ENCODE peak calls at places on chromosomes 5 and 9, in seven cellular contexts. One of them, this sample, is unnamed.

GRCh38 chr5:141574122-141574510 is 44.7 kb downstream of the DIAPH1 start:
- DNase-seq in BJ: no peak
- DNase-seq in GM03348: no peak
- DNase-seq in SHP77: no peak
- DNase-seq in CD4-positive, alpha-beta memory T cell: no peak
- DNase-seq in SW480: no peak
- DNase-seq in astrocyte of the spinal cord: no peak
- DNase-seq in this sample: peak

GRCh38 chr5:3110371-3110770 is 358.9 kb upstream of the IRX2 start:
- DNase-seq in BJ: no peak
- DNase-seq in GM03348: no peak
- DNase-seq in SHP77: no peak
- DNase-seq in CD4-positive, alpha-beta memory T cell: no peak
- DNase-seq in SW480: no peak
- DNase-seq in astrocyte of the spinal cord: no peak
- DNase-seq in this sample: no peak

GRCh38 chr5:93299596-93300308 is 281.3 kb downstream of the NR2F1-AS1 start:
- DNase-seq in BJ: no peak
- DNase-seq in GM03348: no peak
- DNase-seq in SHP77: no peak
- DNase-seq in CD4-positive, alpha-beta memory T cell: no peak
- DNase-seq in SW480: no peak
- DNase-seq in astrocyte of the spinal cord: peak
- DNase-seq in this sample: no peak

GRCh38 chr5:159310492-159310891 is 19.8 kb downstream of the IL12B start:
- DNase-seq in BJ: no peak
- DNase-seq in GM03348: peak
- DNase-seq in SHP77: no peak
- DNase-seq in CD4-positive, alpha-beta memory T cell: no peak
- DNase-seq in SW480: peak
- DNase-seq in astrocyte of the spinal cord: peak
- DNase-seq in this sample: peak

GRCh38 chr5:17302138-17302537 is 84.7 kb downstream of the BASP1 start:
- DNase-seq in BJ: no peak
- DNase-seq in GM03348: no peak
- DNase-seq in SHP77: no peak
- DNase-seq in CD4-positive, alpha-beta memory T cell: no peak
- DNase-seq in SW480: no peak
- DNase-seq in astrocyte of the spinal cord: no peak
- DNase-seq in this sample: no peak

GRCh38 chr5:124599048-124599973 is 147.1 kb downstream of the ZNF608 start:
- DNase-seq in BJ: peak
- DNase-seq in GM03348: peak
- DNase-seq in SHP77: peak
- DNase-seq in CD4-positive, alpha-beta memory T cell: no peak
- DNase-seq in SW480: peak
- DNase-seq in astrocyte of the spinal cord: peak
- DNase-seq in this sample: peak

GRCh38 chr5:2752059-2752874 is 790 bp upstream of the IRX2 start:
- DNase-seq in BJ: no peak
- DNase-seq in GM03348: peak
- DNase-seq in SHP77: no peak
- DNase-seq in CD4-positive, alpha-beta memory T cell: no peak
- DNase-seq in SW480: peak
- DNase-seq in astrocyte of the spinal cord: peak
- DNase-seq in this sample: no peak

GRCh38 chr9:36867241-36867640 is 166.8 kb downstream of the PAX5 start:
- DNase-seq in BJ: no peak
- DNase-seq in GM03348: no peak
- DNase-seq in SHP77: no peak
- DNase-seq in CD4-positive, alpha-beta memory T cell: no peak
- DNase-seq in SW480: no peak
- DNase-seq in astrocyte of the spinal cord: no peak
- DNase-seq in this sample: no peak

GRCh38 chr5:88665750-88666215 is 217.2 kb downstream of the MEF2C start:
- DNase-seq in BJ: no peak
- DNase-seq in GM03348: no peak
- DNase-seq in SHP77: no peak
- DNase-seq in CD4-positive, alpha-beta memory T cell: no peak
- DNase-seq in SW480: no peak
- DNase-seq in astrocyte of the spinal cord: peak
- DNase-seq in this sample: no peak

GRCh38 chr9:35906923-35907699 is 1.1 kb downstream of the HRCT1 start:
- DNase-seq in BJ: no peak
- DNase-seq in GM03348: peak
- DNase-seq in SHP77: no peak
- DNase-seq in CD4-positive, alpha-beta memory T cell: no peak
- DNase-seq in SW480: peak
- DNase-seq in astrocyte of the spinal cord: peak
- DNase-seq in this sample: peak

GRCh38 chr5:74394924-74395880 is 245.3 kb downstream of the ENC1 start:
- DNase-seq in BJ: no peak
- DNase-seq in GM03348: no peak
- DNase-seq in SHP77: peak
- DNase-seq in CD4-positive, alpha-beta memory T cell: no peak
- DNase-seq in SW480: peak
- DNase-seq in astrocyte of the spinal cord: no peak
- DNase-seq in this sample: no peak

GRCh38 chr5:80246995-80247729 is 8.7 kb downstream of the SERINC5 start:
- DNase-seq in BJ: peak
- DNase-seq in GM03348: peak
- DNase-seq in SHP77: no peak
- DNase-seq in CD4-positive, alpha-beta memory T cell: no peak
- DNase-seq in SW480: peak
- DNase-seq in astrocyte of the spinal cord: peak
- DNase-seq in this sample: peak

GRCh38 chr5:151239237-151239861 is 13.6 kb upstream of the GM2A start:
- DNase-seq in BJ: no peak
- DNase-seq in GM03348: peak
- DNase-seq in SHP77: peak
- DNase-seq in CD4-positive, alpha-beta memory T cell: no peak
- DNase-seq in SW480: peak
- DNase-seq in astrocyte of the spinal cord: peak
- DNase-seq in this sample: peak

GRCh38 chr5:172105811-172106210 is 82.2 kb downstream of the STK10 start:
- DNase-seq in BJ: no peak
- DNase-seq in GM03348: no peak
- DNase-seq in SHP77: no peak
- DNase-seq in CD4-positive, alpha-beta memory T cell: no peak
- DNase-seq in SW480: no peak
- DNase-seq in astrocyte of the spinal cord: no peak
- DNase-seq in this sample: no peak

GRCh38 chr5:162272417-162272816 is 204.8 kb downstream of the GABRG2 start:
- DNase-seq in BJ: no peak
- DNase-seq in GM03348: no peak
- DNase-seq in SHP77: no peak
- DNase-seq in CD4-positive, alpha-beta memory T cell: no peak
- DNase-seq in SW480: no peak
- DNase-seq in astrocyte of the spinal cord: no peak
- DNase-seq in this sample: no peak

GRCh38 chr5:81010636-81011035 is 50.5 kb downstream of the RASGRF2 start:
- DNase-seq in BJ: no peak
- DNase-seq in GM03348: no peak
- DNase-seq in SHP77: no peak
- DNase-seq in CD4-positive, alpha-beta memory T cell: no peak
- DNase-seq in SW480: no peak
- DNase-seq in astrocyte of the spinal cord: no peak
- DNase-seq in this sample: no peak

GRCh38 chr9:5416962-5417361 is 20.8 kb downstream of the PLGRKT start:
- DNase-seq in BJ: no peak
- DNase-seq in GM03348: no peak
- DNase-seq in SHP77: no peak
- DNase-seq in CD4-positive, alpha-beta memory T cell: no peak
- DNase-seq in SW480: no peak
- DNase-seq in astrocyte of the spinal cord: no peak
- DNase-seq in this sample: no peak

GRCh38 chr9:37512439-37512838 is 26.7 kb downstream of the POLR1E start:
- DNase-seq in BJ: no peak
- DNase-seq in GM03348: no peak
- DNase-seq in SHP77: no peak
- DNase-seq in CD4-positive, alpha-beta memory T cell: no peak
- DNase-seq in SW480: no peak
- DNase-seq in astrocyte of the spinal cord: no peak
- DNase-seq in this sample: no peak

GRCh38 chr9:120735415-120736126 is 21.3 kb upstream of the MEGF9 start:
- DNase-seq in BJ: no peak
- DNase-seq in GM03348: peak
- DNase-seq in SHP77: no peak
- DNase-seq in CD4-positive, alpha-beta memory T cell: no peak
- DNase-seq in SW480: no peak
- DNase-seq in astrocyte of the spinal cord: no peak
- DNase-seq in this sample: peak

GRCh38 chr9:117487555-117488175 is 72.8 kb upstream of the ASTN2 start:
- DNase-seq in BJ: no peak
- DNase-seq in GM03348: peak
- DNase-seq in SHP77: peak
- DNase-seq in CD4-positive, alpha-beta memory T cell: peak
- DNase-seq in SW480: peak
- DNase-seq in astrocyte of the spinal cord: peak
- DNase-seq in this sample: peak

GRCh38 chr9:119790022-119790421 is 420.8 kb upstream of the BRINP1 start:
- DNase-seq in BJ: no peak
- DNase-seq in GM03348: no peak
- DNase-seq in SHP77: no peak
- DNase-seq in CD4-positive, alpha-beta memory T cell: no peak
- DNase-seq in SW480: no peak
- DNase-seq in astrocyte of the spinal cord: no peak
- DNase-seq in this sample: no peak

GRCh38 chr5:72268753-72269410 is 51.2 kb downstream of the MRPS27 start:
- DNase-seq in BJ: no peak
- DNase-seq in GM03348: peak
- DNase-seq in SHP77: peak
- DNase-seq in CD4-positive, alpha-beta memory T cell: peak
- DNase-seq in SW480: peak
- DNase-seq in astrocyte of the spinal cord: peak
- DNase-seq in this sample: peak

GRCh38 chr5:64954518-64954917 is 185.8 kb downstream of the CWC27 start:
- DNase-seq in BJ: no peak
- DNase-seq in GM03348: no peak
- DNase-seq in SHP77: no peak
- DNase-seq in CD4-positive, alpha-beta memory T cell: no peak
- DNase-seq in SW480: no peak
- DNase-seq in astrocyte of the spinal cord: no peak
- DNase-seq in this sample: no peak

GRCh38 chr9:138080979-138081378 is 203.4 kb downstream of the CACNA1B start:
- DNase-seq in BJ: no peak
- DNase-seq in GM03348: no peak
- DNase-seq in SHP77: no peak
- DNase-seq in CD4-positive, alpha-beta memory T cell: no peak
- DNase-seq in SW480: no peak
- DNase-seq in astrocyte of the spinal cord: no peak
- DNase-seq in this sample: no peak

GRCh38 chr9:137416563-137417151 is 6.3 kb downstream of the EXD3 start:
- DNase-seq in BJ: no peak
- DNase-seq in GM03348: no peak
- DNase-seq in SHP77: no peak
- DNase-seq in CD4-positive, alpha-beta memory T cell: no peak
- DNase-seq in SW480: no peak
- DNase-seq in astrocyte of the spinal cord: no peak
- DNase-seq in this sample: no peak

GRCh38 chr9:96121162-96121561 is 180.8 kb downstream of the HSD17B3 start:
- DNase-seq in BJ: no peak
- DNase-seq in GM03348: no peak
- DNase-seq in SHP77: no peak
- DNase-seq in CD4-positive, alpha-beta memory T cell: no peak
- DNase-seq in SW480: no peak
- DNase-seq in astrocyte of the spinal cord: no peak
- DNase-seq in this sample: no peak

GRCh38 chr5:137252513-137252912 is 246.6 kb downstream of the SPOCK1 start:
- DNase-seq in BJ: peak
- DNase-seq in GM03348: no peak
- DNase-seq in SHP77: no peak
- DNase-seq in CD4-positive, alpha-beta memory T cell: no peak
- DNase-seq in SW480: no peak
- DNase-seq in astrocyte of the spinal cord: no peak
- DNase-seq in this sample: no peak

GRCh38 chr9:129287595-129288305 is 109.7 kb upstream of the IER5L start:
- DNase-seq in BJ: no peak
- DNase-seq in GM03348: peak
- DNase-seq in SHP77: no peak
- DNase-seq in CD4-positive, alpha-beta memory T cell: no peak
- DNase-seq in SW480: no peak
- DNase-seq in astrocyte of the spinal cord: no peak
- DNase-seq in this sample: no peak

GRCh38 chr9:86591472-86591871 is 237.3 kb upstream of the TUT7 start:
- DNase-seq in BJ: no peak
- DNase-seq in GM03348: peak
- DNase-seq in SHP77: no peak
- DNase-seq in CD4-positive, alpha-beta memory T cell: no peak
- DNase-seq in SW480: no peak
- DNase-seq in astrocyte of the spinal cord: no peak
- DNase-seq in this sample: peak

GRCh38 chr5:102654559-102655354 is 100.3 kb upstream of the PAM start:
- DNase-seq in BJ: no peak
- DNase-seq in GM03348: peak
- DNase-seq in SHP77: no peak
- DNase-seq in CD4-positive, alpha-beta memory T cell: no peak
- DNase-seq in SW480: no peak
- DNase-seq in astrocyte of the spinal cord: no peak
- DNase-seq in this sample: no peak

GRCh38 chr9:16039988-16040761 is 487.3 kb downstream of the CCDC171 start:
- DNase-seq in BJ: no peak
- DNase-seq in GM03348: no peak
- DNase-seq in SHP77: no peak
- DNase-seq in CD4-positive, alpha-beta memory T cell: no peak
- DNase-seq in SW480: peak
- DNase-seq in astrocyte of the spinal cord: peak
- DNase-seq in this sample: peak

GRCh38 chr5:31317642-31318041 is 124.2 kb downstream of the CDH6 start:
- DNase-seq in BJ: no peak
- DNase-seq in GM03348: no peak
- DNase-seq in SHP77: no peak
- DNase-seq in CD4-positive, alpha-beta memory T cell: no peak
- DNase-seq in SW480: no peak
- DNase-seq in astrocyte of the spinal cord: no peak
- DNase-seq in this sample: no peak

GRCh38 chr5:74082504-74082903 is 456.5 kb downstream of the ARHGEF28 start:
- DNase-seq in BJ: no peak
- DNase-seq in GM03348: no peak
- DNase-seq in SHP77: peak
- DNase-seq in CD4-positive, alpha-beta memory T cell: no peak
- DNase-seq in SW480: no peak
- DNase-seq in astrocyte of the spinal cord: no peak
- DNase-seq in this sample: no peak

GRCh38 chr5:963673-964531 is 44.7 kb upstream of the NKD2 start:
- DNase-seq in BJ: peak
- DNase-seq in GM03348: peak
- DNase-seq in SHP77: no peak
- DNase-seq in CD4-positive, alpha-beta memory T cell: peak
- DNase-seq in SW480: no peak
- DNase-seq in astrocyte of the spinal cord: no peak
- DNase-seq in this sample: peak

GRCh38 chr5:38672059-38672791 is 115.8 kb upstream of the LIFR start:
- DNase-seq in BJ: no peak
- DNase-seq in GM03348: no peak
- DNase-seq in SHP77: peak
- DNase-seq in CD4-positive, alpha-beta memory T cell: no peak
- DNase-seq in SW480: no peak
- DNase-seq in astrocyte of the spinal cord: peak
- DNase-seq in this sample: peak

GRCh38 chr9:107872457-107873192 is 383.1 kb upstream of the KLF4 start:
- DNase-seq in BJ: no peak
- DNase-seq in GM03348: no peak
- DNase-seq in SHP77: no peak
- DNase-seq in CD4-positive, alpha-beta memory T cell: no peak
- DNase-seq in SW480: no peak
- DNase-seq in astrocyte of the spinal cord: no peak
- DNase-seq in this sample: no peak